ENCODE peak calls at places on chromosomes 2 and 18, in nine cellular contexts. One of them, this sample, is unnamed.

GRCh38 chr18:32040936-32041335 is 22.3 kb downstream of the RNF125 start:
- DNase-seq in T-helper 22 cell: peak
- DNase-seq in NCI-H1417: no peak
- DNase-seq in NCI-H226: no peak
- DNase-seq in GDM1: peak
- DNase-seq in H54: no peak
- DNase-seq in NCI-H2081: no peak
- DNase-seq in stimulated activated effector memory CD8-positive, alpha-beta T cell treated with anti-CD3 and anti-CD28 coated beads, Interleukin-12 subunit alpha, Interleukin-12 subunit beta, amount 100 ng/mL, for 72 hours: no peak
- DNase-seq in NCI-H2171 treated with DMSO at 0.1 percent for 48 hours: no peak
- DNase-seq in this sample: no peak

GRCh38 chr2:149894760-149895159 is 307.2 kb upstream of the MMADHC start:
- DNase-seq in stimulated activated effector memory CD8-positive, alpha-beta T cell treated with anti-CD3 and anti-CD28 coated beads, Interleukin-12 subunit alpha, Interleukin-12 subunit beta, amount 100 ng/mL, for 72 hours: no peak
- DNase-seq in NCI-H226: no peak
- DNase-seq in NCI-H2171 treated with DMSO at 0.1 percent for 48 hours: no peak
- DNase-seq in NCI-H1417: no peak
- DNase-seq in GDM1: peak
- DNase-seq in NCI-H2081: no peak
- DNase-seq in T-helper 22 cell: no peak
- DNase-seq in H54: no peak
- DNase-seq in this sample: no peak

GRCh38 chr18:35671952-35672603 is 90.5 kb downstream of the GALNT1 start:
- DNase-seq in NCI-H1417: no peak
- DNase-seq in H54: no peak
- DNase-seq in NCI-H226: no peak
- DNase-seq in GDM1: no peak
- DNase-seq in NCI-H2171 treated with DMSO at 0.1 percent for 48 hours: no peak
- DNase-seq in NCI-H2081: no peak
- DNase-seq in T-helper 22 cell: no peak
- DNase-seq in stimulated activated effector memory CD8-positive, alpha-beta T cell treated with anti-CD3 and anti-CD28 coated beads, Interleukin-12 subunit alpha, Interleukin-12 subunit beta, amount 100 ng/mL, for 72 hours: no peak
- DNase-seq in this sample: no peak

GRCh38 chr2:218582085-218582484 is 13.4 kb downstream of the CNOT9 start:
- DNase-seq in NCI-H2081: no peak
- DNase-seq in H54: peak
- DNase-seq in stimulated activated effector memory CD8-positive, alpha-beta T cell treated with anti-CD3 and anti-CD28 coated beads, Interleukin-12 subunit alpha, Interleukin-12 subunit beta, amount 100 ng/mL, for 72 hours: no peak
- DNase-seq in NCI-H2171 treated with DMSO at 0.1 percent for 48 hours: no peak
- DNase-seq in T-helper 22 cell: no peak
- DNase-seq in GDM1: no peak
- DNase-seq in NCI-H1417: no peak
- DNase-seq in NCI-H226: peak
- DNase-seq in this sample: no peak

GRCh38 chr2:111910609-111911277 is 12.3 kb downstream of the MERTK start:
- DNase-seq in GDM1: no peak
- DNase-seq in NCI-H2171 treated with DMSO at 0.1 percent for 48 hours: no peak
- DNase-seq in T-helper 22 cell: no peak
- DNase-seq in H54: no peak
- DNase-seq in NCI-H2081: no peak
- DNase-seq in NCI-H1417: no peak
- DNase-seq in NCI-H226: no peak
- DNase-seq in stimulated activated effector memory CD8-positive, alpha-beta T cell treated with anti-CD3 and anti-CD28 coated beads, Interleukin-12 subunit alpha, Interleukin-12 subunit beta, amount 100 ng/mL, for 72 hours: no peak
- DNase-seq in this sample: no peak

GRCh38 chr2:212618636-212619035 is 80.0 kb upstream of the ERBB4 start:
- DNase-seq in H54: no peak
- DNase-seq in NCI-H2081: no peak
- DNase-seq in NCI-H226: peak
- DNase-seq in T-helper 22 cell: no peak
- DNase-seq in NCI-H1417: no peak
- DNase-seq in stimulated activated effector memory CD8-positive, alpha-beta T cell treated with anti-CD3 and anti-CD28 coated beads, Interleukin-12 subunit alpha, Interleukin-12 subunit beta, amount 100 ng/mL, for 72 hours: no peak
- DNase-seq in NCI-H2171 treated with DMSO at 0.1 percent for 48 hours: no peak
- DNase-seq in GDM1: no peak
- DNase-seq in this sample: no peak

GRCh38 chr2:152176113-152176714 is 651 bp upstream of the STAM2 start:
- DNase-seq in GDM1: no peak
- DNase-seq in stimulated activated effector memory CD8-positive, alpha-beta T cell treated with anti-CD3 and anti-CD28 coated beads, Interleukin-12 subunit alpha, Interleukin-12 subunit beta, amount 100 ng/mL, for 72 hours: no peak
- DNase-seq in H54: no peak
- DNase-seq in NCI-H226: no peak
- DNase-seq in T-helper 22 cell: no peak
- DNase-seq in NCI-H1417: no peak
- DNase-seq in NCI-H2171 treated with DMSO at 0.1 percent for 48 hours: no peak
- DNase-seq in NCI-H2081: no peak
- DNase-seq in this sample: no peak

GRCh38 chr2:71851094-71851755 is 296.4 kb downstream of the CYP26B1 start:
- DNase-seq in stimulated activated effector memory CD8-positive, alpha-beta T cell treated with anti-CD3 and anti-CD28 coated beads, Interleukin-12 subunit alpha, Interleukin-12 subunit beta, amount 100 ng/mL, for 72 hours: no peak
- DNase-seq in NCI-H2171 treated with DMSO at 0.1 percent for 48 hours: no peak
- DNase-seq in NCI-H2081: no peak
- DNase-seq in NCI-H1417: no peak
- DNase-seq in H54: no peak
- DNase-seq in T-helper 22 cell: no peak
- DNase-seq in NCI-H226: no peak
- DNase-seq in GDM1: no peak
- DNase-seq in this sample: no peak

GRCh38 chr2:10414591-10414990 is 33.5 kb downstream of the ODC1 start:
- DNase-seq in NCI-H2171 treated with DMSO at 0.1 percent for 48 hours: peak
- DNase-seq in stimulated activated effector memory CD8-positive, alpha-beta T cell treated with anti-CD3 and anti-CD28 coated beads, Interleukin-12 subunit alpha, Interleukin-12 subunit beta, amount 100 ng/mL, for 72 hours: no peak
- DNase-seq in NCI-H1417: peak
- DNase-seq in NCI-H226: no peak
- DNase-seq in NCI-H2081: peak
- DNase-seq in H54: no peak
- DNase-seq in GDM1: no peak
- DNase-seq in T-helper 22 cell: no peak
- DNase-seq in this sample: peak

GRCh38 chr2:109435866-109436634 is 177.7 kb downstream of the SEPTIN10 start:
- DNase-seq in NCI-H226: no peak
- DNase-seq in T-helper 22 cell: no peak
- DNase-seq in NCI-H1417: no peak
- DNase-seq in stimulated activated effector memory CD8-positive, alpha-beta T cell treated with anti-CD3 and anti-CD28 coated beads, Interleukin-12 subunit alpha, Interleukin-12 subunit beta, amount 100 ng/mL, for 72 hours: no peak
- DNase-seq in NCI-H2081: no peak
- DNase-seq in NCI-H2171 treated with DMSO at 0.1 percent for 48 hours: peak
- DNase-seq in GDM1: no peak
- DNase-seq in H54: no peak
- DNase-seq in this sample: no peak

GRCh38 chr2:131425191-131426021 is 50.5 kb upstream of the TUBA3D start:
- DNase-seq in NCI-H2081: no peak
- DNase-seq in NCI-H2171 treated with DMSO at 0.1 percent for 48 hours: peak
- DNase-seq in T-helper 22 cell: no peak
- DNase-seq in GDM1: no peak
- DNase-seq in H54: no peak
- DNase-seq in NCI-H1417: no peak
- DNase-seq in NCI-H226: no peak
- DNase-seq in stimulated activated effector memory CD8-positive, alpha-beta T cell treated with anti-CD3 and anti-CD28 coated beads, Interleukin-12 subunit alpha, Interleukin-12 subunit beta, amount 100 ng/mL, for 72 hours: no peak
- DNase-seq in this sample: no peak

This sample was measured in SHP77.